ENCODE peak calls at places on chromosomes 1 and 21, in seven cellular contexts. W, J, K, D, N, Z and B are unnamed samples.
A peak's percentile ranks its signal among the peaks of the same experiment; 100 is the strongest.

GRCh38 chr1:226915672-226915995 is 24.5 kb upstream of the COQ8A start:
- DNase-seq in D (no peak), J (no peak), Z (no peak), W (no peak), K (no peak), N (no peak), B (no peak)

GRCh38 chr1:168755800-168756418 is 26.9 kb upstream of the DPT start:
- DNase-seq in K (no peak), N (no peak), D (no peak), J (no peak), Z (no peak), W (no peak), B (no peak)

GRCh38 chr21:37915516-37915915 is 741 bp downstream of the KCNJ6 start:
- DNase-seq in W (no peak), J (no peak), N (no peak), K (no peak), Z (peak; percentile 36), D (no peak), B (peak; percentile 35)

GRCh38 chr1:87833158-87833557 is 504.5 kb downstream of the LMO4 start:
- DNase-seq in Z (no peak), N (no peak), J (no peak), W (no peak), K (no peak), D (peak; percentile 74), B (no peak)

GRCh38 chr1:230356869-230357778 is 69.0 kb downstream of the PGBD5 start:
- DNase-seq in Z (no peak), W (no peak), N (no peak), D (no peak), J (no peak), K (no peak), B (no peak)

GRCh38 chr1:216422821-216423529 is at the start of gene USH2A:
- DNase-seq in W (no peak), D (no peak), N (no peak), K (no peak), Z (peak; percentile 71), J (no peak), B (no peak)

GRCh38 chr1:154353460-154353904 is 28.2 kb downstream of the ATP8B2 start:
- DNase-seq in J (no peak), N (peak; percentile 45), W (peak; percentile 48), D (peak; percentile 66), K (no peak), Z (peak; percentile 21), B (peak; percentile 74)

GRCh38 chr1:3663999-3664699 is 11.8 kb downstream of the TP73 start:
- DNase-seq in Z (no peak), J (peak; percentile 13), D (no peak), W (no peak), N (no peak), K (no peak), B (no peak)

GRCh38 chr1:1941868-1942752 is 23.0 kb upstream of the TMEM52 start:
- DNase-seq in N (no peak), W (no peak), K (no peak), Z (no peak), J (peak; percentile 19), D (no peak), B (no peak)

GRCh38 chr1:153242160-153242559 is 17.3 kb upstream of the LORICRIN start:
- DNase-seq in W (no peak), N (no peak), D (no peak), J (no peak), Z (no peak), K (no peak), B (no peak)

GRCh38 chr1:3657096-3657475 is 4.8 kb downstream of the TP73 start:
- DNase-seq in W (no peak), D (no peak), K (no peak), N (no peak), Z (no peak), J (no peak), B (no peak)